ENCODE peak calls at places on chromosomes 13 and 19, in nine cellular contexts. One of them, this sample, is unnamed.

GRCh38 chr19:2047449-2048103 is 3.5 kb downstream of the MKNK2 start:
- DNase-seq in uterus: peak
- DNase-seq in IMR-90: no peak
- DNase-seq in choroid plexus epithelial cell: peak
- DNase-seq in cardiac fibroblast: peak
- DNase-seq in brain microvascular endothelial cell: no peak
- DNase-seq in breast epithelium: no peak
- DNase-seq in gastrocnemius medialis: peak
- DNase-seq in fibroblast of mammary gland: peak
- DNase-seq in this sample: no peak

GRCh38 chr19:51709575-51709974 is 14.2 kb downstream of the HAS1 start:
- DNase-seq in uterus: no peak
- DNase-seq in choroid plexus epithelial cell: no peak
- DNase-seq in breast epithelium: no peak
- DNase-seq in fibroblast of mammary gland: no peak
- DNase-seq in gastrocnemius medialis: no peak
- DNase-seq in cardiac fibroblast: no peak
- DNase-seq in brain microvascular endothelial cell: no peak
- DNase-seq in IMR-90: no peak
- DNase-seq in this sample: no peak

GRCh38 chr19:21482863-21483276 is 22.5 kb upstream of the ZNF429 start:
- DNase-seq in cardiac fibroblast: peak
- DNase-seq in IMR-90: no peak
- DNase-seq in fibroblast of mammary gland: peak
- DNase-seq in brain microvascular endothelial cell: no peak
- DNase-seq in gastrocnemius medialis: peak
- DNase-seq in breast epithelium: peak
- DNase-seq in uterus: peak
- DNase-seq in choroid plexus epithelial cell: peak
- DNase-seq in this sample: peak

GRCh38 chr13:23159587-23160240 is 21.1 kb upstream of the SGCG start:
- DNase-seq in choroid plexus epithelial cell: no peak
- DNase-seq in cardiac fibroblast: no peak
- DNase-seq in gastrocnemius medialis: no peak
- DNase-seq in breast epithelium: no peak
- DNase-seq in IMR-90: no peak
- DNase-seq in uterus: no peak
- DNase-seq in fibroblast of mammary gland: no peak
- DNase-seq in brain microvascular endothelial cell: no peak
- DNase-seq in this sample: peak

GRCh38 chr13:76685938-76686337 is 200.3 kb downstream of the KCTD12 start:
- DNase-seq in uterus: no peak
- DNase-seq in fibroblast of mammary gland: no peak
- DNase-seq in brain microvascular endothelial cell: no peak
- DNase-seq in breast epithelium: no peak
- DNase-seq in cardiac fibroblast: no peak
- DNase-seq in choroid plexus epithelial cell: no peak
- DNase-seq in gastrocnemius medialis: no peak
- DNase-seq in IMR-90: no peak
- DNase-seq in this sample: no peak

GRCh38 chr13:72489751-72490150 is 237.7 kb downstream of the MZT1 start:
- DNase-seq in choroid plexus epithelial cell: no peak
- DNase-seq in gastrocnemius medialis: no peak
- DNase-seq in cardiac fibroblast: no peak
- DNase-seq in breast epithelium: no peak
- DNase-seq in fibroblast of mammary gland: no peak
- DNase-seq in uterus: no peak
- DNase-seq in brain microvascular endothelial cell: no peak
- DNase-seq in IMR-90: no peak
- DNase-seq in this sample: no peak

GRCh38 chr13:41590643-41591042 is 133.3 kb downstream of the RGCC start:
- DNase-seq in IMR-90: no peak
- DNase-seq in fibroblast of mammary gland: no peak
- DNase-seq in breast epithelium: no peak
- DNase-seq in uterus: no peak
- DNase-seq in brain microvascular endothelial cell: no peak
- DNase-seq in cardiac fibroblast: no peak
- DNase-seq in gastrocnemius medialis: no peak
- DNase-seq in choroid plexus epithelial cell: no peak
- DNase-seq in this sample: peak

GRCh38 chr19:43674630-43674982 is 4.6 kb upstream of the PLAUR start:
- DNase-seq in brain microvascular endothelial cell: no peak
- DNase-seq in IMR-90: peak
- DNase-seq in cardiac fibroblast: peak
- DNase-seq in choroid plexus epithelial cell: peak
- DNase-seq in breast epithelium: no peak
- DNase-seq in gastrocnemius medialis: no peak
- DNase-seq in uterus: no peak
- DNase-seq in fibroblast of mammary gland: peak
- DNase-seq in this sample: peak

GRCh38 chr19:2495130-2495641 is 19.3 kb downstream of the GADD45B start:
- DNase-seq in cardiac fibroblast: peak
- DNase-seq in brain microvascular endothelial cell: no peak
- DNase-seq in breast epithelium: peak
- DNase-seq in IMR-90: peak
- DNase-seq in uterus: peak
- DNase-seq in gastrocnemius medialis: peak
- DNase-seq in choroid plexus epithelial cell: peak
- DNase-seq in fibroblast of mammary gland: peak
- DNase-seq in this sample: peak

GRCh38 chr13:46361535-46361934 is 25.5 kb downstream of the RUBCNL start:
- DNase-seq in gastrocnemius medialis: no peak
- DNase-seq in fibroblast of mammary gland: peak
- DNase-seq in uterus: no peak
- DNase-seq in brain microvascular endothelial cell: peak
- DNase-seq in cardiac fibroblast: no peak
- DNase-seq in breast epithelium: no peak
- DNase-seq in choroid plexus epithelial cell: peak
- DNase-seq in IMR-90: no peak
- DNase-seq in this sample: peak

GRCh38 chr19:41887711-41888382 is 4.9 kb downstream of the ARHGEF1 start:
- DNase-seq in brain microvascular endothelial cell: no peak
- DNase-seq in fibroblast of mammary gland: peak
- DNase-seq in breast epithelium: peak
- DNase-seq in cardiac fibroblast: no peak
- DNase-seq in IMR-90: peak
- DNase-seq in gastrocnemius medialis: no peak
- DNase-seq in choroid plexus epithelial cell: peak
- DNase-seq in uterus: no peak
- DNase-seq in this sample: peak

GRCh38 chr13:20197361-20197834 is 4.7 kb upstream of the GJB2 start:
- DNase-seq in IMR-90: peak
- DNase-seq in gastrocnemius medialis: no peak
- DNase-seq in cardiac fibroblast: peak
- DNase-seq in fibroblast of mammary gland: peak
- DNase-seq in breast epithelium: no peak
- DNase-seq in brain microvascular endothelial cell: no peak
- DNase-seq in choroid plexus epithelial cell: peak
- DNase-seq in uterus: no peak
- DNase-seq in this sample: peak

GRCh38 chr13:57644106-57644505 is 12.6 kb downstream of the PCDH17 start:
- DNase-seq in cardiac fibroblast: no peak
- DNase-seq in breast epithelium: no peak
- DNase-seq in choroid plexus epithelial cell: no peak
- DNase-seq in brain microvascular endothelial cell: no peak
- DNase-seq in uterus: no peak
- DNase-seq in IMR-90: no peak
- DNase-seq in fibroblast of mammary gland: no peak
- DNase-seq in gastrocnemius medialis: no peak
- DNase-seq in this sample: no peak

GRCh38 chr13:43473437-43473836 is 313.3 kb downstream of the ENOX1 start:
- DNase-seq in brain microvascular endothelial cell: no peak
- DNase-seq in gastrocnemius medialis: no peak
- DNase-seq in cardiac fibroblast: peak
- DNase-seq in choroid plexus epithelial cell: no peak
- DNase-seq in fibroblast of mammary gland: no peak
- DNase-seq in IMR-90: no peak
- DNase-seq in breast epithelium: no peak
- DNase-seq in uterus: no peak
- DNase-seq in this sample: no peak

GRCh38 chr19:29524201-29524911 is 1.4 kb upstream of the VSTM2B start:
- DNase-seq in uterus: no peak
- DNase-seq in gastrocnemius medialis: no peak
- DNase-seq in fibroblast of mammary gland: no peak
- DNase-seq in choroid plexus epithelial cell: no peak
- DNase-seq in brain microvascular endothelial cell: no peak
- DNase-seq in IMR-90: no peak
- DNase-seq in breast epithelium: no peak
- DNase-seq in cardiac fibroblast: no peak
- DNase-seq in this sample: no peak

GRCh38 chr13:24038405-24038804 is 122.1 kb upstream of the SPATA13 start:
- DNase-seq in choroid plexus epithelial cell: peak
- DNase-seq in IMR-90: peak
- DNase-seq in fibroblast of mammary gland: peak
- DNase-seq in breast epithelium: no peak
- DNase-seq in brain microvascular endothelial cell: peak
- DNase-seq in uterus: no peak
- DNase-seq in gastrocnemius medialis: no peak
- DNase-seq in cardiac fibroblast: peak
- DNase-seq in this sample: peak

GRCh38 chr13:41694902-41695301 is 237.6 kb downstream of the RGCC start:
- DNase-seq in fibroblast of mammary gland: peak
- DNase-seq in choroid plexus epithelial cell: peak
- DNase-seq in cardiac fibroblast: peak
- DNase-seq in breast epithelium: no peak
- DNase-seq in uterus: peak
- DNase-seq in brain microvascular endothelial cell: peak
- DNase-seq in IMR-90: peak
- DNase-seq in gastrocnemius medialis: peak
- DNase-seq in this sample: peak

GRCh38 chr13:113551081-113552000 is 33.2 kb upstream of the TFDP1 start:
- DNase-seq in IMR-90: no peak
- DNase-seq in cardiac fibroblast: no peak
- DNase-seq in brain microvascular endothelial cell: no peak
- DNase-seq in breast epithelium: peak
- DNase-seq in fibroblast of mammary gland: no peak
- DNase-seq in choroid plexus epithelial cell: no peak
- DNase-seq in uterus: no peak
- DNase-seq in gastrocnemius medialis: no peak
- DNase-seq in this sample: no peak

GRCh38 chr19:46015080-46015960 is 7.5 kb downstream of the PGLYRP1 start:
- DNase-seq in uterus: peak
- DNase-seq in cardiac fibroblast: peak
- DNase-seq in brain microvascular endothelial cell: no peak
- DNase-seq in gastrocnemius medialis: peak
- DNase-seq in breast epithelium: peak
- DNase-seq in choroid plexus epithelial cell: peak
- DNase-seq in IMR-90: no peak
- DNase-seq in fibroblast of mammary gland: peak
- DNase-seq in this sample: peak
- TF ChIP-seq CTCF in uterus: no peak
- TF ChIP-seq CTCF in cardiac fibroblast: no peak
- TF ChIP-seq CTCF in brain microvascular endothelial cell: no peak
- TF ChIP-seq CTCF in gastrocnemius medialis: no peak
- TF ChIP-seq CTCF in breast epithelium: no peak
- TF ChIP-seq CTCF in choroid plexus epithelial cell: no peak
- TF ChIP-seq CTCF in IMR-90: no peak
- TF ChIP-seq CTCF in fibroblast of mammary gland: no peak
- TF ChIP-seq CTCF in this sample: no peak

DNA sequence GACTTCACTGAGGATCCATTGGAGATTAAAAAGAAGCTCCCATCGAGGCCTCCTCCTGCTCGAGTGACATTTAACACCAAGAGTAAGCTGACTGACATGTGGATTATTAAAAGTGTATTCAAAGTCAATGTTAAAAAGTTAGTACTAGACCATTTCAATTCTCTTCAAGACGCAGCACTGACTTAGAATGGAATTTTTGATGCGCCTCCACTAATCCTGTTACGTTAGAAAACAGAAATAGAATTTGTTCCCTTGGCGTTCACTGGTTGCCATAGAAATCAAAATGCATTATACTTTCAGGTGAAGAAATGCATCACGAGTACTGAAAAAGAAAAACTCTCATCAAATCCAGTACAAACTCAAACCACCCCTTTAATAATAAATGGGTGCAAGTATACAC is 42.2 kb downstream of the BRD4 start:
- DNase-seq in gastrocnemius medialis: no peak
- DNase-seq in brain microvascular endothelial cell: no peak
- DNase-seq in cardiac fibroblast: no peak
- DNase-seq in uterus: no peak
- DNase-seq in breast epithelium: no peak
- DNase-seq in IMR-90: no peak
- DNase-seq in choroid plexus epithelial cell: no peak
- DNase-seq in fibroblast of mammary gland: no peak
- DNase-seq in this sample: no peak
- H3K4me3 ChIP-seq in gastrocnemius medialis: no peak
- H3K4me3 ChIP-seq in brain microvascular endothelial cell: no peak
- H3K4me3 ChIP-seq in cardiac fibroblast: no peak
- H3K4me3 ChIP-seq in uterus: no peak
- H3K4me3 ChIP-seq in breast epithelium: no peak
- H3K4me3 ChIP-seq in IMR-90: no peak
- H3K4me3 ChIP-seq in choroid plexus epithelial cell: no peak
- H3K4me3 ChIP-seq in fibroblast of mammary gland: no peak
- H3K4me3 ChIP-seq in this sample: no peak

DNA sequence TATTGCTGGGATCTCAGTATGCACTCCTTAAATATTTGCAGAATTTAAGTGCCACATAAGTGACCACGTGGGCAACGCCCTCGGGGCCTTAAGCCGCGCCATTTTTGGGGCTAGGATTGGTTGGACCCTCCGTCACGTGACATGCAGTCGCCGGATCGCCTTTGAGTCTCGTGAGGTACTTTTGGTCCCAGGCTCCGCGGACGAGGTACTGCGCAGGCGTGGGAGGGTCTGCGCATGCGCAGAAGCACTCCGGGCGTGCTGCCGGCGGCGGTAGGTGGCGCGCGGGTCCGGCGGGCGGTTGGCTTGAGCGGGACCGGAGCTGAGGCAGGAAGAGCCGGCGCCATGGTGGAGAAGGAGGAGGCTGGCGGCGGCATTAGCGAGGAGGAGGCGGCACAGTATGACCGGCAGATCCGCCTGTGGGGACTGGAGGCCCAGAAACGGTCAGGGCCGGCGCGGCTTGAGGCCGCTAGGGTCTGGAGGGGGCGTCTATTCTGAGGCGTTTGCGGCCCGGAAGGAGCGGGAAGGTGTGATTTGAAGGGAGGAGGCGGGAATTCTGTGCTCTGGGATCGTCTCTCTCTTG is at the start of gene SAE1:
- DNase-seq in choroid plexus epithelial cell: peak
- DNase-seq in breast epithelium: peak
- DNase-seq in IMR-90: peak
- DNase-seq in brain microvascular endothelial cell: peak
- DNase-seq in fibroblast of mammary gland: peak
- DNase-seq in gastrocnemius medialis: peak
- DNase-seq in uterus: peak
- DNase-seq in cardiac fibroblast: peak
- DNase-seq in this sample: peak
- TF ChIP-seq CTCF in choroid plexus epithelial cell: peak
- TF ChIP-seq CTCF in breast epithelium: peak
- TF ChIP-seq CTCF in IMR-90: peak
- TF ChIP-seq CTCF in brain microvascular endothelial cell: peak
- TF ChIP-seq CTCF in fibroblast of mammary gland: no peak
- TF ChIP-seq CTCF in gastrocnemius medialis: no peak
- TF ChIP-seq CTCF in uterus: peak
- TF ChIP-seq CTCF in cardiac fibroblast: peak
- TF ChIP-seq CTCF in this sample: peak

DNA sequence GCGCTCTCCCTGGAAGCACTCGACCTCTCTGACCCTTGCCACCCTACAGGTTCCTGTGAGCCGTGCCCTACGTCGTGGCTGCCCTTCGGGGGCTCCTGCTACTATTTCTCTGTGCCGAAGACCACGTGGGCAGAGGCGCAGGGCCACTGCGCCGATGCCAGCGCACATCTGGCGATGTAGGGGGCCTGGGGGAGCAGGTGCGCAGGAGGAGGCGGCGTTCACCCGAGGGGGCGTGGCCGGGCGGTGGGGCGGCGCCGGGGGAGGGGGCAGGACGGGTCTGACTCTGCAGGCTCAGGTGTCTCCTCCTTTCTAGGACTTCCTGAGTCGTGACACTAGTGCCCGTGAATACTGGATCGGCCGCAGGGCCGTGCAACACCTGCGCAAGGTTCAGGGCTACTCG is 26.4 kb downstream of the CLEC4M start:
- DNase-seq in breast epithelium: no peak
- DNase-seq in uterus: no peak
- DNase-seq in gastrocnemius medialis: no peak
- DNase-seq in IMR-90: no peak
- DNase-seq in choroid plexus epithelial cell: no peak
- DNase-seq in fibroblast of mammary gland: no peak
- DNase-seq in cardiac fibroblast: no peak
- DNase-seq in brain microvascular endothelial cell: no peak
- DNase-seq in this sample: no peak
- H3K4me3 ChIP-seq in breast epithelium: peak
- H3K4me3 ChIP-seq in uterus: no peak
- H3K4me3 ChIP-seq in gastrocnemius medialis: no peak
- H3K4me3 ChIP-seq in IMR-90: no peak
- H3K4me3 ChIP-seq in choroid plexus epithelial cell: no peak
- H3K4me3 ChIP-seq in fibroblast of mammary gland: no peak
- H3K4me3 ChIP-seq in cardiac fibroblast: no peak
- H3K4me3 ChIP-seq in brain microvascular endothelial cell: no peak
- H3K4me3 ChIP-seq in this sample: no peak

This sample was measured in epithelial cell of esophagus.